ENCODE peak calls at places on chromosomes 4 and X, in ten cellular contexts. One of them, this sample, is unnamed.
A peak's percentile ranks its signal among the peaks of the same experiment; 100 is the strongest.

GRCh38 chr4:133464311-133464710 is 315.2 kb downstream of the PCDH10 start:
- DNase-seq in suprapubic skin: no peak
- DNase-seq in Panc1: no peak
- DNase-seq in HCT116: no peak
- DNase-seq in breast epithelium: no peak
- DNase-seq in HL-60: no peak
- DNase-seq in HepG2: no peak
- DNase-seq in upper lobe of left lung: no peak
- DNase-seq in K562: no peak
- DNase-seq in GM23338: no peak
- DNase-seq in this sample: no peak

GRCh38 chr4:162497564-162498167 is 333.9 kb upstream of the FSTL5 start:
- DNase-seq in suprapubic skin: no peak
- DNase-seq in Panc1: no peak
- DNase-seq in HCT116: peak; percentile 15
- DNase-seq in breast epithelium: no peak
- DNase-seq in HL-60: peak; percentile 36
- DNase-seq in HepG2: peak; percentile 30
- DNase-seq in upper lobe of left lung: no peak
- DNase-seq in K562: peak; percentile 1
- DNase-seq in GM23338: peak; percentile 54
- DNase-seq in this sample: no peak

GRCh38 chr4:112900416-112900815 is 149.0 kb upstream of the ANK2 start:
- DNase-seq in suprapubic skin: no peak
- DNase-seq in Panc1: no peak
- DNase-seq in HCT116: no peak
- DNase-seq in breast epithelium: no peak
- DNase-seq in HL-60: no peak
- DNase-seq in HepG2: peak; percentile 17
- DNase-seq in upper lobe of left lung: no peak
- DNase-seq in K562: no peak
- DNase-seq in GM23338: no peak
- DNase-seq in this sample: no peak

GRCh38 chr4:991451-992296 is 1.5 kb downstream of the SLC26A1 start:
- DNase-seq in suprapubic skin: no peak
- DNase-seq in Panc1: no peak
- DNase-seq in HCT116: no peak
- DNase-seq in breast epithelium: no peak
- DNase-seq in HL-60: no peak
- DNase-seq in HepG2: no peak
- DNase-seq in upper lobe of left lung: no peak
- DNase-seq in K562: no peak
- DNase-seq in GM23338: no peak
- DNase-seq in this sample: no peak

GRCh38 chr4:6876440-6876839 is 33.2 kb upstream of the TBC1D14 start:
- DNase-seq in suprapubic skin: no peak
- DNase-seq in Panc1: no peak
- DNase-seq in HCT116: no peak
- DNase-seq in breast epithelium: no peak
- DNase-seq in HL-60: no peak
- DNase-seq in HepG2: no peak
- DNase-seq in upper lobe of left lung: no peak
- DNase-seq in K562: no peak
- DNase-seq in GM23338: no peak
- DNase-seq in this sample: no peak

GRCh38 chrX:129980043-129980442 is 2.4 kb upstream of the BCORL1 start:
- DNase-seq in suprapubic skin: peak; percentile 67
- DNase-seq in Panc1: no peak
- DNase-seq in HCT116: no peak
- DNase-seq in breast epithelium: no peak
- DNase-seq in HL-60: peak; percentile 49
- DNase-seq in HepG2: no peak
- DNase-seq in upper lobe of left lung: peak; percentile 52
- DNase-seq in K562: no peak
- DNase-seq in GM23338: no peak
- DNase-seq in this sample: peak; percentile 87

GRCh38 chr4:156609421-156609820 is 362.2 kb downstream of the PDGFC start:
- DNase-seq in suprapubic skin: no peak
- DNase-seq in Panc1: no peak
- DNase-seq in HCT116: no peak
- DNase-seq in breast epithelium: no peak
- DNase-seq in HL-60: no peak
- DNase-seq in HepG2: no peak
- DNase-seq in upper lobe of left lung: peak; percentile 21
- DNase-seq in K562: no peak
- DNase-seq in GM23338: no peak
- DNase-seq in this sample: no peak

GRCh38 chr4:158914178-158914577 is 145.4 kb downstream of the FNIP2 start:
- DNase-seq in suprapubic skin: no peak
- DNase-seq in Panc1: no peak
- DNase-seq in HCT116: no peak
- DNase-seq in breast epithelium: no peak
- DNase-seq in HL-60: no peak
- DNase-seq in HepG2: no peak
- DNase-seq in upper lobe of left lung: no peak
- DNase-seq in K562: no peak
- DNase-seq in GM23338: no peak
- DNase-seq in this sample: no peak

GRCh38 chr4:72366601-72367000 is 202.4 kb downstream of the ADAMTS3 start:
- DNase-seq in suprapubic skin: no peak
- DNase-seq in Panc1: no peak
- DNase-seq in HCT116: no peak
- DNase-seq in breast epithelium: no peak
- DNase-seq in HL-60: no peak
- DNase-seq in HepG2: no peak
- DNase-seq in upper lobe of left lung: no peak
- DNase-seq in K562: no peak
- DNase-seq in GM23338: no peak
- DNase-seq in this sample: no peak

GRCh38 chr4:52248836-52249235 is 197.7 kb downstream of the SPATA18 start:
- DNase-seq in suprapubic skin: no peak
- DNase-seq in Panc1: no peak
- DNase-seq in HCT116: no peak
- DNase-seq in breast epithelium: no peak
- DNase-seq in HL-60: no peak
- DNase-seq in HepG2: no peak
- DNase-seq in upper lobe of left lung: no peak
- DNase-seq in K562: no peak
- DNase-seq in GM23338: no peak
- DNase-seq in this sample: no peak

GRCh38 chrX:65707153-65707552 is 39.7 kb downstream of the MSN start:
- DNase-seq in suprapubic skin: no peak
- DNase-seq in Panc1: no peak
- DNase-seq in HCT116: no peak
- DNase-seq in breast epithelium: no peak
- DNase-seq in HL-60: no peak
- DNase-seq in HepG2: no peak
- DNase-seq in upper lobe of left lung: no peak
- DNase-seq in K562: no peak
- DNase-seq in GM23338: no peak
- DNase-seq in this sample: no peak

GRCh38 chr4:112238833-112239232 is 7.2 kb downstream of the AP1AR start:
- DNase-seq in suprapubic skin: no peak
- DNase-seq in Panc1: no peak
- DNase-seq in HCT116: no peak
- DNase-seq in breast epithelium: no peak
- DNase-seq in HL-60: no peak
- DNase-seq in HepG2: no peak
- DNase-seq in upper lobe of left lung: no peak
- DNase-seq in K562: no peak
- DNase-seq in GM23338: no peak
- DNase-seq in this sample: no peak

GRCh38 chrX:115344885-115345653 is 55.6 kb downstream of the LUZP4 start:
- DNase-seq in suprapubic skin: peak; percentile 91
- DNase-seq in Panc1: peak; percentile 36
- DNase-seq in HCT116: peak; percentile 29
- DNase-seq in breast epithelium: peak; percentile 64
- DNase-seq in HL-60: no peak
- DNase-seq in HepG2: peak; percentile 91
- DNase-seq in upper lobe of left lung: peak; percentile 90
- DNase-seq in K562: no peak
- DNase-seq in GM23338: peak; percentile 55
- DNase-seq in this sample: no peak

GRCh38 chr4:72900952-72901351 is 168.6 kb downstream of the COX18 start:
- DNase-seq in suprapubic skin: no peak
- DNase-seq in Panc1: no peak
- DNase-seq in HCT116: no peak
- DNase-seq in breast epithelium: no peak
- DNase-seq in HL-60: no peak
- DNase-seq in HepG2: no peak
- DNase-seq in upper lobe of left lung: no peak
- DNase-seq in K562: no peak
- DNase-seq in GM23338: no peak
- DNase-seq in this sample: no peak

DNA sequence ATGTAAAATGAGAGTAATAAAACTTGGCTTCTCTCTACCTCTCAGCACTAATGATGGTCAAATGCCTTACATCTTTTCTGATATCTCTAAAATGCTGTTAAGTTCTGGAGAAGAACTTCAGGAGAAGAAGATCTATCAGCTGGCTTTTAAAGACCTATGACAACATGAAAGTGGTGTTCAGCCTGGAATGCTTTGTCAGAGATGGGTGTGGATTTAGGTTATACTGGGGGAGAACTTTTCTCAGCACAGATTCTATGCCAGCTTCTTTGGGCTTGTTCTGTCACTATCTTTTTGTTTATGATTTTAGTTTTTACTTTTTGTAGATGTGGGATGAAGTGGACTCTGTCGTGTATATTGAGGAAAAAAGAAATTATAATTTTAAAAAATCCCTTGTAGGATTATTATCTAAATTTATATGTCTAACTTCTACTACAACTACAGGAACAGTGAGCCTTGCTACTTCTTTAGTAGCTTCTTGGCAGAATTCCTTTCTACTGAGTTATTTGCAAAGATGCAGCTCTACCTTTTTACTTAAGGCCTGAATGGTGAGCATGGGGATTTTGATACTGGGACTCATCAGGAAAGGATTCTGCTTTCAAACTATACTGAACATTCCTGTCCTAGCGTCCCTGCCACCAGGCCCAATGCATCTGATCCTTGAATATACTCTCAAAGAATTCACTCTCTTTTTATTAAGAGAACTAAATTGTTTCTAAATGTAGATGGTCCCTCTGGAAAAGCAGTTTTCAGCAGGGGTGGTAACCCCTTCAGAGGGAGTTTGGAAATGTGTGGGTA is 19.6 kb downstream of the CYP2U1 start:
- DNase-seq in suprapubic skin: no peak
- DNase-seq in Panc1: no peak
- DNase-seq in HCT116: no peak
- DNase-seq in breast epithelium: no peak
- DNase-seq in HL-60: no peak
- DNase-seq in HepG2: no peak
- DNase-seq in upper lobe of left lung: no peak
- DNase-seq in K562: no peak
- DNase-seq in GM23338: no peak
- DNase-seq in this sample: no peak
- H3K27ac ChIP-seq in suprapubic skin: no peak overlapping the region
- H3K27ac ChIP-seq in Panc1: no peak overlapping the region
- H3K27ac ChIP-seq in HCT116: no peak overlapping the region
- H3K27ac ChIP-seq in breast epithelium: no peak overlapping the region
- H3K27ac ChIP-seq in HL-60: no peak overlapping the region
- H3K27ac ChIP-seq in HepG2: no peak overlapping the region
- H3K27ac ChIP-seq in upper lobe of left lung: no peak overlapping the region
- H3K27ac ChIP-seq in K562: no peak overlapping the region
- H3K27ac ChIP-seq in GM23338: no peak overlapping the region
- H3K27ac ChIP-seq in this sample: no peak overlapping the region

GRCh38 chrX:63128509-63128908 is 222.6 kb downstream of the SPIN4 start:
- DNase-seq in suprapubic skin: no peak
- DNase-seq in Panc1: peak; percentile 12
- DNase-seq in HCT116: peak; percentile 16
- DNase-seq in breast epithelium: no peak
- DNase-seq in HL-60: no peak
- DNase-seq in HepG2: peak; percentile 11
- DNase-seq in upper lobe of left lung: no peak
- DNase-seq in K562: no peak
- DNase-seq in GM23338: peak; percentile 33
- DNase-seq in this sample: no peak
- TF ChIP-seq CTCF in suprapubic skin: no peak
- TF ChIP-seq CTCF in Panc1: peak; percentile 62
- TF ChIP-seq CTCF in HCT116: peak; percentile 53
- TF ChIP-seq CTCF in breast epithelium: no peak
- TF ChIP-seq CTCF in HL-60: no peak
- TF ChIP-seq CTCF in HepG2: peak; percentile 17
- TF ChIP-seq CTCF in upper lobe of left lung: no peak
- TF ChIP-seq CTCF in K562: no peak
- TF ChIP-seq CTCF in GM23338: peak; percentile 52
- TF ChIP-seq CTCF in this sample: peak; percentile 33

GRCh38 chr4:2754848-2755820 is 1.0 kb downstream of the TNIP2 start:
- DNase-seq in suprapubic skin: no peak
- DNase-seq in Panc1: no peak
- DNase-seq in HCT116: no peak
- DNase-seq in breast epithelium: no peak
- DNase-seq in HL-60: no peak
- DNase-seq in HepG2: no peak
- DNase-seq in upper lobe of left lung: no peak
- DNase-seq in K562: no peak
- DNase-seq in GM23338: no peak
- DNase-seq in this sample: peak; percentile 62

GRCh38 chr4:2757426-2757825 is 1.3 kb upstream of the TNIP2 start:
- DNase-seq in suprapubic skin: no peak
- DNase-seq in Panc1: no peak
- DNase-seq in HCT116: no peak
- DNase-seq in breast epithelium: no peak
- DNase-seq in HL-60: no peak
- DNase-seq in HepG2: no peak
- DNase-seq in upper lobe of left lung: no peak
- DNase-seq in K562: no peak
- DNase-seq in GM23338: no peak
- DNase-seq in this sample: peak; percentile 69

GRCh38 chr4:2753444-2753843 is 2.7 kb downstream of the TNIP2 start:
- DNase-seq in suprapubic skin: no peak
- DNase-seq in Panc1: no peak
- DNase-seq in HCT116: no peak
- DNase-seq in breast epithelium: no peak
- DNase-seq in HL-60: no peak
- DNase-seq in HepG2: no peak
- DNase-seq in upper lobe of left lung: no peak
- DNase-seq in K562: no peak
- DNase-seq in GM23338: no peak
- DNase-seq in this sample: peak; percentile 56

GRCh38 chr4:2756691-2757350 is 685 bp upstream of the TNIP2 start:
- DNase-seq in suprapubic skin: no peak
- DNase-seq in Panc1: no peak
- DNase-seq in HCT116: no peak
- DNase-seq in breast epithelium: no peak
- DNase-seq in HL-60: no peak
- DNase-seq in HepG2: no peak
- DNase-seq in upper lobe of left lung: no peak
- DNase-seq in K562: no peak
- DNase-seq in GM23338: no peak
- DNase-seq in this sample: peak; percentile 65

GRCh38 chr4:2755821-2756690 is at the start of gene TNIP2:
- DNase-seq in suprapubic skin: peak; percentile 94
- DNase-seq in Panc1: no peak
- DNase-seq in HCT116: no peak
- DNase-seq in breast epithelium: peak; percentile 88
- DNase-seq in HL-60: peak; percentile 74
- DNase-seq in HepG2: peak; percentile 64
- DNase-seq in upper lobe of left lung: peak; percentile 91
- DNase-seq in K562: peak; percentile 98
- DNase-seq in GM23338: peak; percentile 89
- DNase-seq in this sample: peak; percentile 96
- TF ChIP-seq POLR2AphosphoS5 in suprapubic skin: no peak
- TF ChIP-seq POLR2AphosphoS5 in Panc1: no peak
- TF ChIP-seq POLR2AphosphoS5 in HCT116: peak; percentile 82
- TF ChIP-seq POLR2AphosphoS5 in breast epithelium: peak; percentile 60
- TF ChIP-seq POLR2AphosphoS5 in HL-60: peak; percentile 21
- TF ChIP-seq POLR2AphosphoS5 in HepG2: peak; percentile 36
- TF ChIP-seq POLR2AphosphoS5 in upper lobe of left lung: peak; percentile 54
- TF ChIP-seq POLR2AphosphoS5 in K562: peak; percentile 56
- TF ChIP-seq POLR2AphosphoS5 in GM23338: peak; percentile 70
- TF ChIP-seq POLR2AphosphoS5 in this sample: peak; percentile 70

GRCh38 chr4:47839259-47839658 is 1.4 kb upstream of the CORIN start:
- DNase-seq in suprapubic skin: no peak
- DNase-seq in Panc1: no peak
- DNase-seq in HCT116: no peak
- DNase-seq in breast epithelium: no peak
- DNase-seq in HL-60: no peak
- DNase-seq in HepG2: no peak
- DNase-seq in upper lobe of left lung: no peak
- DNase-seq in K562: no peak
- DNase-seq in GM23338: peak; percentile 61
- DNase-seq in this sample: no peak
- H3K27ac ChIP-seq in suprapubic skin: no peak overlapping the region
- H3K27ac ChIP-seq in Panc1: no peak overlapping the region
- H3K27ac ChIP-seq in HCT116: no peak overlapping the region
- H3K27ac ChIP-seq in breast epithelium: no peak overlapping the region
- H3K27ac ChIP-seq in HL-60: no peak overlapping the region
- H3K27ac ChIP-seq in HepG2: no peak overlapping the region
- H3K27ac ChIP-seq in upper lobe of left lung: no peak overlapping the region
- H3K27ac ChIP-seq in K562: no peak overlapping the region
- H3K27ac ChIP-seq in GM23338: no peak overlapping the region
- H3K27ac ChIP-seq in this sample: no peak overlapping the region